ENCODE peak calls at places on chromosome 12, in nine cellular contexts. I is heart left ventricle; Q is endothelial cell; F is neural progenitor cell; R is mucosa of descending colon; B is lung; W is CD8-positive, alpha-beta T cell; O is left ventricle myocardium inferior; K is colonic mucosa. C is an unnamed sample.

GRCh38 chr12:68247785-68248184 is 5.6 kb downstream of the IL22 start:
- DNase-seq in I (no peak), Q (no peak), F (no peak), R (no peak), B (no peak), W (no peak), O (no peak), K (no peak), C (no peak)

GRCh38 chr12:3032161-3032560 is 45.0 kb upstream of the TSPAN9 start:
- DNase-seq in I (peak), Q (no peak), F (no peak), R (no peak), B (no peak), W (no peak), O (no peak), K (no peak), C (no peak)

GRCh38 chr12:115049617-115050016 is 365.6 kb upstream of the TBX3 start:
- DNase-seq in I (no peak), Q (no peak), F (no peak), R (no peak), B (no peak), W (no peak), O (no peak), K (no peak), C (no peak)

GRCh38 chr12:85575115-85576096 is 260.8 kb downstream of the RASSF9 start:
- DNase-seq in I (peak), Q (peak), F (peak), R (no peak), B (no peak), W (no peak), O (peak), K (peak), C (no peak)

GRCh38 chr12:39043425-39043824 is 138.0 kb upstream of the CPNE8 start:
- DNase-seq in I (no peak), Q (no peak), F (no peak), R (no peak), B (no peak), W (no peak), O (no peak), K (no peak), C (no peak)

GRCh38 chr12:68012712-68013111 is 23.5 kb downstream of the IFNG-AS1 start:
- DNase-seq in I (no peak), Q (no peak), F (no peak), R (no peak), B (no peak), W (no peak), O (no peak), K (no peak), C (no peak)

GRCh38 chr12:67916266-67916970 is 72.8 kb upstream of the IFNG-AS1 start:
- DNase-seq in I (no peak), Q (no peak), F (no peak), R (no peak), B (no peak), W (no peak), O (no peak), K (no peak), C (no peak)

GRCh38 chr12:127145929-127146789 is 1120.8 kb upstream of the TMEM132C start:
- DNase-seq in I (peak), Q (no peak), F (no peak), R (peak), B (peak), W (peak), O (peak), K (peak), C (no peak)

GRCh38 chr12:47864646-47865235 is 40.1 kb downstream of the VDR start:
- DNase-seq in I (no peak), Q (no peak), F (no peak), R (no peak), B (no peak), W (no peak), O (no peak), K (peak), C (no peak)

GRCh38 chr12:20439634-20440033 is 71.3 kb downstream of the PDE3A start:
- DNase-seq in I (no peak), Q (no peak), F (no peak), R (no peak), B (no peak), W (no peak), O (no peak), K (no peak), C (no peak)

GRCh38 chr12:13670249-13670648 is 311.2 kb downstream of the GRIN2B start:
- DNase-seq in I (no peak), Q (no peak), F (no peak), R (no peak), B (no peak), W (no peak), O (no peak), K (no peak), C (no peak)

GRCh38 chr12:111351026-111351425 is 17.9 kb downstream of the PHETA1 start:
- DNase-seq in I (no peak), Q (no peak), F (no peak), R (no peak), B (no peak), W (no peak), O (no peak), K (no peak), C (no peak)

GRCh38 chr12:9796916-9797315 is 30.4 kb upstream of the KLRF1 start:
- DNase-seq in I (no peak), Q (no peak), F (no peak), R (no peak), B (no peak), W (no peak), O (no peak), K (no peak), C (no peak)

GRCh38 chr12:129393357-129393937 is 510.4 kb downstream of the TMEM132D start:
- DNase-seq in I (no peak), Q (no peak), F (no peak), R (no peak), B (peak), W (no peak), O (no peak), K (no peak), C (no peak)

GRCh38 chr12:47038270-47038748 is 41.1 kb upstream of the PCED1B start:
- DNase-seq in I (no peak), Q (no peak), F (no peak), R (no peak), B (no peak), W (no peak), O (no peak), K (no peak), C (no peak)

GRCh38 chr12:124321040-124321481 is 26.2 kb downstream of the RFLNA start:
- DNase-seq in I (peak), Q (peak), F (peak), R (peak), B (peak), W (peak), O (peak), K (peak), C (no peak)

GRCh38 chr12:96350982-96351381 is 49.3 kb downstream of the CDK17 start:
- DNase-seq in I (no peak), Q (no peak), F (no peak), R (no peak), B (no peak), W (no peak), O (no peak), K (no peak), C (no peak)

GRCh38 chr12:6367065-6367968 is 8.0 kb downstream of the SCNN1A start:
- DNase-seq in I (no peak), Q (no peak), F (no peak), R (peak), B (no peak), W (no peak), O (no peak), K (peak), C (peak)

GRCh38 chr12:60845696-60846095 is 1249.9 kb downstream of the SLC16A7 start:
- DNase-seq in I (no peak), Q (no peak), F (no peak), R (no peak), B (no peak), W (no peak), O (no peak), K (no peak), C (no peak)

GRCh38 chr12:105567061-105567460 is 236.6 kb downstream of the C12orf75 start:
- DNase-seq in I (no peak), Q (no peak), F (no peak), R (no peak), B (no peak), W (no peak), O (no peak), K (no peak), C (no peak)

GRCh38 chr12:27236498-27236897 is 7.6 kb upstream of the STK38L start:
- DNase-seq in I (no peak), Q (no peak), F (no peak), R (no peak), B (no peak), W (no peak), O (no peak), K (peak), C (peak)

GRCh38 chr12:71187379-71187778 is 29.6 kb upstream of the TSPAN8 start:
- DNase-seq in I (no peak), Q (no peak), F (no peak), R (no peak), B (no peak), W (no peak), O (no peak), K (no peak), C (no peak)

GRCh38 chr12:4439736-4440135 is 5.9 kb downstream of the FGF6 start:
- DNase-seq in I (no peak), Q (no peak), F (no peak), R (no peak), B (no peak), W (no peak), O (no peak), K (peak), C (no peak)

GRCh38 chr12:69837191-69838085 is 12.4 kb downstream of the MYRFL start:
- DNase-seq in I (no peak), Q (no peak), F (peak), R (no peak), B (peak), W (no peak), O (no peak), K (peak), C (no peak)

GRCh38 chr12:124758266-124759200 is 105.1 kb downstream of the SCARB1 start:
- DNase-seq in I (no peak), Q (no peak), F (no peak), R (no peak), B (no peak), W (no peak), O (no peak), K (no peak), C (no peak)

GRCh38 chr12:126248871-126249403 is 1183.7 kb downstream of the AACS start:
- DNase-seq in I (no peak), Q (no peak), F (peak), R (no peak), B (no peak), W (no peak), O (no peak), K (no peak), C (no peak)

GRCh38 chr12:97713972-97714588 is 251.5 kb downstream of the RMST start:
- DNase-seq in I (no peak), Q (no peak), F (no peak), R (no peak), B (no peak), W (no peak), O (no peak), K (no peak), C (no peak)

GRCh38 chr12:101127521-101128219 is 82.4 kb downstream of the SLC5A8 start:
- DNase-seq in I (no peak), Q (no peak), F (no peak), R (no peak), B (no peak), W (no peak), O (no peak), K (no peak), C (no peak)

GRCh38 chr12:2212971-2213869 is 160.4 kb downstream of the CACNA1C start:
- DNase-seq in I (no peak), Q (no peak), F (peak), R (no peak), B (no peak), W (no peak), O (no peak), K (no peak), C (no peak)

GRCh38 chr12:121957831-121958515 is 39.6 kb downstream of the CFAP251 start:
- DNase-seq in I (no peak), Q (no peak), F (no peak), R (no peak), B (no peak), W (no peak), O (no peak), K (no peak), C (no peak)
- TF ChIP-seq CTCF in I (no peak), Q (no peak), F (no peak), R (no peak), B (no peak), W (no peak), O (no peak), K (no peak), C (no peak)

DNA sequence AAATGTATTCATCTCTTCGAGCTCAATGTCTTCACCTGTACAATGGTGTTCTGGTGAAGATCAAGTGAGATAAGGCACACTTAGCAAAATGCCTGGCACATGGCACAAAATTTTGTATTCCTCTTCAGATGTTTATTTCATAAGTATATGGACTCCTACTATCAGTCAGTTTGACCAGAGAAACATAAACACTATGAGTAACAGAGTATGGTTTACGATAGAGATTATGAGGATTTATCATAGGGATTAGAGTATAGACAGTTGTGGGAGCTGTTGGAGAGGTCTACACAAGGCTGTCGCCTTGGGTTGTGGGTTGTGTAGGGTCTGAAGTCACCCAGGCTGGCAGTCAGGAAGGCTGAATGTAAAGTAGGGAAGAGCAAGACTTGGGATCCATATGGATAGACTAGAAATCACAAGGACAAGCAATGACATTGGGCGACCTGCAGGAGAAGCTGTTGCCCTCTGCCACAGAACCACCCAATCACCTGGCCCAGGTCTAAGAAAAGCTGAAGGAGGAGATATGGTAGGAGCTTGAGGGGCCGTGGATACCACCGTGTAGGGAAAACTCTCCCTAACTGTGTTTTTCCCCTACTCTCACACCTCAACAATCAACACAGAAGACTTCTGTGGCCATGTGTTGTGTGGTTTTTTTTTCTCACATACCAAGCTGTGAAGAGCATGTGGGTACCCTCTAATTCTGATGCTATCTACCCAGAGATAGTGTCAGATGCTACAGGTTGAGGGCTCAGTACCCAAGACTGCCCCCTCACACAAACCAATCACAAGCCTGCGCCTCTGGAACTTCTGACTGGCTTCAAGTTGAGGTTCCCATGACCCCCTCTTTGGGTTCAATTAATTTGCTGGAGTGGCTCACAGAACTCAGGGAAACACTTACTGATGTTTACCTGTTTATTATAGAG is 27.2 kb upstream of the RESF1 start:
- DNase-seq in I (no peak), Q (no peak), F (no peak), R (no peak), B (no peak), W (no peak), O (no peak), K (no peak), C (no peak)
- TF ChIP-seq CTCF in I (no peak), Q (no peak), F (no peak), R (no peak), B (no peak), W (no peak), O (no peak), K (no peak), C (no peak)

GRCh38 chr12:64699504-64700115 is 59.6 kb downstream of the GNS start:
- DNase-seq in I (peak), Q (no peak), F (no peak), R (no peak), B (no peak), W (no peak), O (no peak), K (no peak), C (peak)

GRCh38 chr12:64691793-64692583 is 67.2 kb downstream of the GNS start:
- DNase-seq in I (no peak), Q (no peak), F (peak), R (no peak), B (no peak), W (no peak), O (no peak), K (no peak), C (no peak)

GRCh38 chr12:64694130-64695078 is 64.8 kb downstream of the GNS start:
- DNase-seq in I (no peak), Q (no peak), F (no peak), R (no peak), B (no peak), W (no peak), O (no peak), K (no peak), C (no peak)

GRCh38 chr12:64695550-64695949 is 63.7 kb downstream of the GNS start:
- DNase-seq in I (no peak), Q (no peak), F (no peak), R (no peak), B (no peak), W (no peak), O (no peak), K (no peak), C (no peak)

GRCh38 chr12:64696065-64696741 is 63.0 kb downstream of the GNS start:
- DNase-seq in I (no peak), Q (no peak), F (no peak), R (no peak), B (no peak), W (no peak), O (no peak), K (no peak), C (no peak)
- TF ChIP-seq CTCF in I (peak), Q (peak), F (peak), R (no peak), B (no peak), W (no peak), O (peak), K (no peak), C (peak)

GRCh38 chr12:119850330-119850729 is 26.8 kb downstream of the CIT start:
- DNase-seq in I (no peak), Q (no peak), F (no peak), R (no peak), B (no peak), W (no peak), O (no peak), K (no peak), C (no peak)
- TF ChIP-seq CTCF in I (no peak), Q (no peak), F (no peak), R (no peak), B (no peak), W (no peak), O (no peak), K (no peak), C (no peak)

GRCh38 chr12:52022841-52023181 is 16.1 kb downstream of the TAMALIN start:
- DNase-seq in I (no peak), Q (no peak), F (peak), R (peak), B (no peak), W (no peak), O (no peak), K (peak), C (no peak)

GRCh38 chr12:52020539-52021336 is 14.0 kb downstream of the TAMALIN start:
- DNase-seq in I (peak), Q (peak), F (peak), R (peak), B (no peak), W (no peak), O (no peak), K (no peak), C (peak)

GRCh38 chr12:52019123-52019770 is 12.5 kb downstream of the TAMALIN start:
- DNase-seq in I (no peak), Q (no peak), F (no peak), R (no peak), B (no peak), W (no peak), O (no peak), K (no peak), C (no peak)

GRCh38 chr12:52018448-52019122 is 11.8 kb downstream of the TAMALIN start:
- DNase-seq in I (no peak), Q (no peak), F (no peak), R (no peak), B (no peak), W (no peak), O (no peak), K (no peak), C (no peak)

DNA sequence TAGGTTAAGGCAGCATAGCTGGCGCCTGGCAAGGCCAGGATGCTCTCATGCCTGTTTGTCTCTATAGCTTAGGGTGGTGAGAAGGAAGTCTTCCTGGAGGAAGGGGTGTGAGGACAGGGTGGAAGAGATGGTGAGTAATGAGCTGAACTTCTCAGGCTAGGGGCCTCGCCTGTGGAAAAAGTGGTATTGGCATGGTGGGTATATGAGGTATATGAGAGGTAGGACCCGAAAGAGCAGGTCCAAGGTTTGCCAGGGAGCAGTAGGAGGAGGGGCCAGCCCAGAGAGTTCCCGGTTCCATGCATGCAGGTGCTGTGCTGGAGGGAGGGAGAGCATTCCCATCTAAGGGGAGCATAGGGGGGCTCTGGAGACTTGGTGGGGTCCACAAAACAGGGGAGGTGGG is 13.4 kb downstream of the TAMALIN start:
- DNase-seq in I (no peak), Q (no peak), F (no peak), R (no peak), B (no peak), W (no peak), O (no peak), K (no peak), C (no peak)
- TF ChIP-seq CTCF in I (no peak), Q (no peak), F (no peak), R (no peak), B (no peak), W (no peak), O (no peak), K (no peak), C (no peak)

GRCh38 chr12:62814243-62814642 is 120.7 kb downstream of the PPM1H start:
- DNase-seq in I (no peak), Q (no peak), F (no peak), R (no peak), B (no peak), W (no peak), O (no peak), K (no peak), C (no peak)

GRCh38 chr12:62808166-62808879 is 126.6 kb downstream of the PPM1H start:
- DNase-seq in I (no peak), Q (no peak), F (no peak), R (no peak), B (no peak), W (no peak), O (no peak), K (no peak), C (no peak)

GRCh38 chr12:62817556-62818271 is 117.2 kb downstream of the PPM1H start:
- DNase-seq in I (no peak), Q (no peak), F (no peak), R (no peak), B (no peak), W (no peak), O (no peak), K (no peak), C (no peak)

GRCh38 chr12:62816624-62817023 is 118.3 kb downstream of the PPM1H start:
- DNase-seq in I (no peak), Q (no peak), F (no peak), R (no peak), B (no peak), W (no peak), O (no peak), K (no peak), C (no peak)

DNA sequence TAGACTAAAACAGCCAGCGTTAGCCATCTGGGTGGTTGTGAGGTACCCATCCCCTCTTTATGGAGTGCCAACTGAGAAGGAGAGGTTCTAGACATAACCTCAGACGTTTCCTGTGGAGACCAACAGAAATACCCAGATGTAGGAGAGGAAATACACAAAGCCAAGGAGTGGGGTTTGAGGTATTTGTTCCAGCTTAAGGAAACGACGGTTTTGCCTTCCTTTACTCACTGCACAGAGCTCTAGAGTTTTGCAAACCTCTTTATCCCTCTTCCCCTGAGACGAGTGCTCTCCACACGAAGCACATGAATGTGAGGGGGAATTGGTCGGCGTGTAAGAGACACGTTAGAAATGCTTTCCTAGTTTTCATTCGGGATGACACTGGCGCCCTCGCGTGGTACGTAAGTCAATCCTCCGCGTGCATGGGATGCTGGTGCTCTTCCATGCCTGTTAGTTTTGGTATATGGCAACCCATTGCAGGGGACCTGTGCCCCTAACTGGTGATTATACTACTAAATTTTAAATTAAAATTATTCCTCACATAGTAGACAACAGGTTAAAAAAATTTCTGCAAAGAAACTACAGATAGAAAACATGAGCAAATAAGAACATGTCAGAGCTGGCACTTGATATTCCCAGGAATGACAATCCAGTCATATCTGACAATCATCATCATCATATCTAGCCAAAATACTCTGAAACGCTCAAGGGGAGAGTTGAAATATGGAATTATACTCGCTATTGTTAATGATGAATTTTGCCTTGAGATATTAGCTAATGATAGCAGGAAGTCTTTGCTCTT is 121.7 kb downstream of the PPM1H start:
- DNase-seq in I (peak), Q (peak), F (peak), R (peak), B (peak), W (no peak), O (peak), K (peak), C (peak)
- TF ChIP-seq CTCF in I (peak), Q (peak), F (peak), R (peak), B (peak), W (peak), O (peak), K (peak), C (peak)

GRCh38 chr12:45388545-45388944 is 172.7 kb downstream of the ANO6 start:
- DNase-seq in I (no peak), Q (peak), F (peak), R (no peak), B (no peak), W (no peak), O (no peak), K (peak), C (no peak)
- TF ChIP-seq CTCF in I (peak), Q (peak), F (peak), R (peak), B (peak), W (no peak), O (peak), K (peak), C (peak)